ENCODE peak calls at places on chromosomes 11 and 22, in four cellular contexts. Q, V, O and X are unnamed samples.

GRCh38 chr11:82858556-82859091 is 41.6 kb downstream of the PRCP start:
- DNase-seq in Q (no peak), V (no peak), O (no peak), X (no peak)

GRCh38 chr22:50398698-50399648 is 55.8 kb downstream of the PPP6R2 start:
- DNase-seq in Q (no peak), V (no peak), O (no peak), X (no peak)

GRCh38 chr11:3091846-3092602 is 34.8 kb upstream of the CARS1 start:
- DNase-seq in Q (peak), V (peak), O (peak), X (no peak)

GRCh38 chr11:64920124-64920523 is 3.1 kb upstream of the ATG2A start:
- DNase-seq in Q (no peak), V (no peak), O (no peak), X (no peak)

GRCh38 chr11:124882339-124883071 is 15.2 kb downstream of the ROBO4 start:
- DNase-seq in Q (no peak), V (no peak), O (no peak), X (no peak)

GRCh38 chr11:23123766-23124165 is 263.5 kb upstream of the CCDC179 start:
- DNase-seq in Q (peak), V (no peak), O (no peak), X (no peak)

GRCh38 chr11:829116-829945 is 1.6 kb downstream of the CRACR2B start:
- DNase-seq in Q (peak), V (no peak), O (no peak), X (no peak)

GRCh38 chr11:17413414-17414316 is 25.2 kb upstream of the KCNJ11 start:
- DNase-seq in Q (peak), V (peak), O (no peak), X (peak)

GRCh38 chr22:49010901-49011300 is 816.8 kb downstream of the BRD1 start:
- DNase-seq in Q (no peak), V (peak), O (no peak), X (no peak)

GRCh38 chr11:60005360-60005759 is 11.6 kb upstream of the OOSP4B start:
- DNase-seq in Q (no peak), V (no peak), O (no peak), X (no peak)